ENCODE peak calls at places on chromosomes 2 and 18, in eight cellular contexts. S is NCI-H2171; W is natural killer cell treated with Interleukin-12 subunit alpha and Interleukin-12 subunit beta and Interleukin-15 and Interleukin-18, amount 100 ng/mL, for 72 hours; G is skeletal muscle cell; Y is activated gamma-delta T cell treated with Interleukin-2 at 50 U/mL for 16 hours; I is stimulated activated CD8-positive, alpha-beta memory T cell treated with anti-CD3 and anti-CD28 coated beads, Interleukin-4, amount 100 ng/mL, for 1 hour; Z is GM23338; U is effector CD4-positive, alpha-beta T cell. A is an unnamed sample.

GRCh38 chr2:216477283-216478035 is 21.2 kb upstream of the RPL37A start:
- DNase-seq in W (no peak), Y (no peak), G (no peak), Z (no peak), U (no peak), I (no peak), S (no peak), A (no peak)

GRCh38 chr2:117835990-117836760 is 21.7 kb downstream of the DDX18 start:
- DNase-seq in W (peak; percentile 77), Y (peak; percentile 44), G (peak; percentile 39), S (peak; percentile 73), I (peak; percentile 36), Z (peak; percentile 93), U (peak; percentile 42), A (peak; percentile 52)

GRCh38 chr18:8056723-8057122 is 489.6 kb downstream of the PTPRM start:
- DNase-seq in W (no peak), U (no peak), S (no peak), G (no peak), Y (no peak), Z (no peak), I (no peak), A (no peak)

GRCh38 chr18:59696311-59697235 is 650 bp downstream of the CCBE1 start:
- DNase-seq in I (no peak), S (peak; percentile 51), G (no peak), Y (no peak), W (no peak), Z (peak; percentile 81), U (no peak), A (no peak)

GRCh38 chr2:227462972-227463931 is 8.7 kb upstream of the AGFG1 start:
- DNase-seq in Z (no peak), S (no peak), Y (no peak), G (no peak), W (no peak), I (no peak), U (no peak), A (no peak)

GRCh38 chr2:227623225-227623624 is 5.9 kb downstream of the SCYGR4 start:
- DNase-seq in U (no peak), G (peak; percentile 11), I (no peak), Z (no peak), Y (no peak), W (no peak), S (no peak), A (peak; percentile 16)

GRCh38 chr2:239433777-239434396 is 33.1 kb upstream of the HDAC4 start:
- DNase-seq in Y (no peak), U (no peak), G (peak; percentile 19), S (no peak), I (no peak), W (no peak), Z (no peak), A (no peak)

GRCh38 chr2:85164145-85164559 is 31.0 kb downstream of the TCF7L1 start:
- DNase-seq in Y (no peak), W (no peak), Z (no peak), U (no peak), G (no peak), I (no peak), S (no peak), A (no peak)

GRCh38 chr18:62069556-62069955 is 117.3 kb downstream of the PIGN start:
- DNase-seq in U (no peak), Y (no peak), Z (no peak), W (no peak), G (peak; percentile 9), I (no peak), S (no peak), A (no peak)

GRCh38 chr2:219596954-219597551 is 604 bp upstream of the STK11IP start:
- DNase-seq in W (no peak), S (no peak), Z (peak; percentile 37), I (no peak), U (no peak), Y (no peak), G (no peak), A (no peak)

GRCh38 chr18:79478484-79479113 is 82.9 kb downstream of the NFATC1 start:
- DNase-seq in W (peak; percentile 20), I (no peak), U (no peak), G (no peak), S (no peak), Z (no peak), Y (no peak), A (no peak)

GRCh38 chr2:45813003-45813601 is 161.6 kb downstream of the PRKCE start:
- DNase-seq in Y (no peak), G (no peak), I (no peak), W (no peak), Z (no peak), S (peak; percentile 56), U (no peak), A (no peak)

GRCh38 chr2:197576631-197577030 is 60.8 kb downstream of the MOB4 start:
- DNase-seq in Z (no peak), G (peak; percentile 77), I (no peak), U (no peak), S (no peak), W (no peak), Y (no peak), A (peak; percentile 34)

GRCh38 chr2:86704482-86704971 is 15.6 kb upstream of the RMND5A start:
- DNase-seq in G (peak; percentile 52), Z (no peak), Y (no peak), S (no peak), I (no peak), W (no peak), U (no peak), A (peak; percentile 68)

GRCh38 chr2:203949228-203949627 is 12.7 kb downstream of the ICOS start:
- DNase-seq in Z (no peak), Y (no peak), S (no peak), G (no peak), U (no peak), I (no peak), W (no peak), A (no peak)

GRCh38 chr2:64945973-64946736 is 43.0 kb upstream of the SLC1A4 start:
- DNase-seq in Z (no peak), G (no peak), S (no peak), W (peak; percentile 89), U (peak; percentile 11), Y (peak; percentile 54), I (peak; percentile 33), A (no peak)

GRCh38 chr18:77046409-77046808 is 86.2 kb downstream of the MBP start:
- DNase-seq in U (no peak), G (no peak), Z (no peak), S (no peak), I (no peak), W (no peak), Y (no peak), A (no peak)

GRCh38 chr2:150528861-150529801 is 41.7 kb upstream of the RND3 start:
- DNase-seq in I (no peak), W (no peak), Z (peak; percentile 10), U (no peak), G (peak; percentile 62), Y (no peak), S (no peak), A (no peak)

GRCh38 chr18:26614374-26614773 is 66.0 kb upstream of the KCTD1 start:
- DNase-seq in I (no peak), S (no peak), W (no peak), U (no peak), Z (peak; percentile 46), G (no peak), Y (no peak), A (no peak)

GRCh38 chr2:119516121-119516520 is 8.2 kb downstream of the SCTR start:
- DNase-seq in G (no peak), Y (no peak), Z (no peak), S (no peak), I (no peak), W (no peak), U (no peak), A (no peak)

GRCh38 chr2:55771612-55772011 is 78.0 kb upstream of the PNPT1 start:
- DNase-seq in I (no peak), Z (peak; percentile 45), G (peak; percentile 6), Y (no peak), S (no peak), U (no peak), W (no peak), A (peak; percentile 35)

GRCh38 chr2:166612214-166612613 is 118.2 kb upstream of the SCN7A start:
- DNase-seq in Z (no peak), W (no peak), Y (no peak), U (no peak), G (no peak), S (no peak), I (no peak), A (no peak)

GRCh38 chr2:201358684-201359083 is 1.5 kb upstream of the FLACC1 start:
- DNase-seq in G (peak; percentile 40), S (no peak), W (no peak), I (no peak), Y (no peak), U (no peak), Z (no peak), A (peak; percentile 75)

A was measured in astrocyte of the cerebellum.